ENCODE peak calls at places on chromosomes 7 and 10, in ten cellular contexts. U is HFF-Myc, A is bronchial epithelial cell, B is breast epithelium, Z is gastrocnemius medialis, F is endothelial cell, K is kidney, J is neural crest cell, D is AG09319, N is GM23338. Y is an unnamed sample.

GRCh38 chr10:105611244-105611798 is 970.2 kb downstream of the SORCS3 start:
- DNase-seq in U (no peak), B (no peak), Z (no peak), D (no peak), F (no peak), J (no peak), A (no peak), N (no peak), K (no peak), Y (no peak)

GRCh38 chr7:33918401-33919120 is 13.2 kb downstream of the BMPER start:
- DNase-seq in F (no peak), N (peak), D (no peak), Z (no peak), B (no peak), U (no peak), A (no peak), J (no peak), K (no peak), Y (no peak)

GRCh38 chr7:36670585-36671431 is 53.5 kb downstream of the AOAH start:
- DNase-seq in U (no peak), J (peak), B (peak), Z (peak), D (no peak), K (no peak), F (peak), A (peak), N (peak), Y (peak)

GRCh38 chr10:61815505-61815904 is 86.0 kb upstream of the ARID5B start:
- DNase-seq in J (no peak), K (no peak), D (no peak), Z (no peak), F (no peak), N (peak), A (no peak), U (no peak), B (no peak), Y (no peak)

GRCh38 chr10:99374972-99375371 is 45.8 kb downstream of the CNNM1 start:
- DNase-seq in Z (no peak), N (no peak), F (no peak), D (no peak), K (no peak), J (no peak), B (no peak), A (no peak), U (no peak), Y (no peak)

GRCh38 chr7:158650821-158651225 is 53.8 kb downstream of the NCAPG2 start:
- DNase-seq in B (no peak), A (peak), K (no peak), Z (no peak), N (no peak), U (no peak), J (no peak), D (peak), F (no peak), Y (no peak)

GRCh38 chr10:80075781-80076180 is 2.7 kb upstream of the TMEM254 start:
- DNase-seq in D (no peak), N (no peak), J (no peak), U (no peak), Z (no peak), B (no peak), F (no peak), A (peak), K (no peak), Y (peak)

GRCh38 chr7:64875258-64875657 is 27.8 kb upstream of the ZNF273 start:
- DNase-seq in B (no peak), J (no peak), Z (no peak), D (no peak), F (no peak), A (no peak), U (no peak), N (no peak), K (no peak), Y (no peak)

GRCh38 chr7:50342616-50343114 is 38.1 kb downstream of the IKZF1 start:
- DNase-seq in B (peak), N (peak), F (no peak), Z (no peak), K (no peak), A (no peak), D (no peak), U (no peak), J (no peak), Y (peak)

GRCh38 chr7:6637544-6638229 is 569 bp downstream of the ZNF316 start:
- DNase-seq in U (no peak), A (no peak), Z (no peak), F (peak), K (no peak), J (peak), B (no peak), N (peak), D (no peak), Y (peak)

GRCh38 chr10:75197906-75198305 is 12.7 kb upstream of the VDAC2 start:
- DNase-seq in B (no peak), K (no peak), J (no peak), A (no peak), N (no peak), U (no peak), F (no peak), Z (no peak), D (no peak), Y (no peak)

DNA sequence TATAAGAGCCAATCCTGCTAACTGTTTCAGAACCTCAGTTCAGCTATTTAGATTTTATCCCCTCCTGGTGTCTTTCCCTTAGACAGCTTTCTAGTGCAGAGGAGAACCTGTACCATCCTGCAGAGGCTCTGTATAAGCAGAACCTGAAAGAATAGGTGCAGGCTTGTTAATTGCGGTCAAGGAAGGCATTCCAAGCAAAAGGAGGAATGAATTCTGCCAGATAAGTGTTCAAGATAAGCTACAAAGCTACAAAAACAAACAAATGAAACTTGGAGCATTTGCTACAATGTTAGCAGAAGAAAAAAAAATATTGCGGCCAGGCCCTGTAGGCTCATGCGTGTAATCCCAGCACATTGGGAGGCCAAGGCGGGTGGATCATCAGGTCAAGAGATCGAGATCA is 32.6 kb upstream of the AGMO start:
- DNase-seq in D (no peak), F (no peak), B (no peak), A (peak), J (no peak), U (no peak), N (no peak), K (no peak), Z (no peak), Y (no peak)
- TF ChIP-seq CTCF in D (no peak), F (no peak), B (no peak), A (no peak), J (no peak), U (no peak), N (no peak), K (no peak), Z (no peak), Y (no peak)

GRCh38 chr10:77574436-77574835 is 63.2 kb downstream of the KCNMA1 start:
- DNase-seq in A (no peak), N (no peak), Z (no peak), J (no peak), K (no peak), U (no peak), B (no peak), D (no peak), F (no peak), Y (no peak)
- TF ChIP-seq CTCF in A (peak), N (peak), Z (no peak), J (peak), K (no peak), U (no peak), B (no peak), D (no peak), F (no peak), Y (no peak)

GRCh38 chr7:117139691-117139984 is 183.2 kb downstream of the WNT2 start:
- DNase-seq in J (no peak), F (no peak), D (no peak), N (no peak), U (no peak), A (no peak), B (no peak), K (no peak), Z (no peak), Y (no peak)
- TF ChIP-seq CTCF in J (no peak), F (no peak), D (no peak), N (no peak), U (no peak), A (no peak), B (no peak), K (no peak), Z (no peak), Y (no peak)

GRCh38 chr7:134114992-134115391 is 12.1 kb upstream of the LRGUK start:
- DNase-seq in K (no peak), F (no peak), A (no peak), B (no peak), Z (no peak), N (no peak), D (no peak), J (no peak), U (no peak), Y (no peak)

GRCh38 chr7:134108803-134109202 is 18.3 kb upstream of the LRGUK start:
- DNase-seq in U (no peak), A (no peak), N (no peak), J (no peak), K (no peak), F (no peak), Z (no peak), D (no peak), B (no peak), Y (no peak)

GRCh38 chr7:134113655-134114054 is 13.5 kb upstream of the LRGUK start:
- DNase-seq in A (no peak), J (no peak), D (no peak), Z (no peak), K (no peak), F (no peak), N (peak), U (no peak), B (no peak), Y (no peak)
- TF ChIP-seq CTCF in A (no peak), J (no peak), D (no peak), Z (no peak), K (no peak), F (no peak), N (no peak), U (no peak), B (no peak), Y (no peak)

Y was measured in activated CD8-positive, alpha-beta T cell treated with anti-CD3 and anti-CD28 coated beads for 36 hours.